ENCODE peak calls at places on chromosomes 6 and 20, in seven cellular contexts. One of them, this sample, is unnamed.

GRCh38 chr6:164252952-164253351 is 838.4 kb downstream of the QKI start:
- DNase-seq in mesendoderm: peak; percentile 21
- DNase-seq in T1000: no peak
- DNase-seq in choroid plexus epithelial cell: peak; percentile 3
- DNase-seq in LNCaP clone FGC: no peak
- DNase-seq in stimulated activated CD8-positive, alpha-beta memory T cell treated with anti-CD3 and anti-CD28 coated beads, Interleukin-2, amount 100 ng/mL, for 48 hours: no peak
- DNase-seq in activated naive CD4-positive, alpha-beta T cell: no peak
- DNase-seq in this sample: no peak

GRCh38 chr20:45097485-45098095 is 3.3 kb downstream of the KCNS1 start:
- DNase-seq in T1000: no peak
- DNase-seq in mesendoderm: peak; percentile 45
- DNase-seq in activated naive CD4-positive, alpha-beta T cell: no peak
- DNase-seq in choroid plexus epithelial cell: peak; percentile 59
- DNase-seq in LNCaP clone FGC: no peak
- DNase-seq in stimulated activated CD8-positive, alpha-beta memory T cell treated with anti-CD3 and anti-CD28 coated beads, Interleukin-2, amount 100 ng/mL, for 48 hours: peak; percentile 37
- DNase-seq in this sample: no peak

GRCh38 chr6:43113431-43114260 is 37.5 kb downstream of the PTK7 start:
- DNase-seq in choroid plexus epithelial cell: no peak
- DNase-seq in T1000: no peak
- DNase-seq in stimulated activated CD8-positive, alpha-beta memory T cell treated with anti-CD3 and anti-CD28 coated beads, Interleukin-2, amount 100 ng/mL, for 48 hours: no peak
- DNase-seq in mesendoderm: peak; percentile 40
- DNase-seq in LNCaP clone FGC: no peak
- DNase-seq in activated naive CD4-positive, alpha-beta T cell: no peak
- DNase-seq in this sample: no peak

GRCh38 chr6:168005796-168006195 is 8.3 kb downstream of the KIF25 start:
- DNase-seq in choroid plexus epithelial cell: no peak
- DNase-seq in activated naive CD4-positive, alpha-beta T cell: no peak
- DNase-seq in LNCaP clone FGC: no peak
- DNase-seq in stimulated activated CD8-positive, alpha-beta memory T cell treated with anti-CD3 and anti-CD28 coated beads, Interleukin-2, amount 100 ng/mL, for 48 hours: no peak
- DNase-seq in T1000: no peak
- DNase-seq in mesendoderm: no peak
- DNase-seq in this sample: no peak

GRCh38 chr20:37239026-37239451 is 22.6 kb downstream of the GHRH start:
- DNase-seq in LNCaP clone FGC: no peak
- DNase-seq in mesendoderm: no peak
- DNase-seq in stimulated activated CD8-positive, alpha-beta memory T cell treated with anti-CD3 and anti-CD28 coated beads, Interleukin-2, amount 100 ng/mL, for 48 hours: no peak
- DNase-seq in choroid plexus epithelial cell: peak; percentile 13
- DNase-seq in activated naive CD4-positive, alpha-beta T cell: no peak
- DNase-seq in T1000: no peak
- DNase-seq in this sample: no peak

GRCh38 chr6:24497254-24497989 is 2.7 kb downstream of the ALDH5A1 start:
- DNase-seq in LNCaP clone FGC: no peak
- DNase-seq in choroid plexus epithelial cell: no peak
- DNase-seq in activated naive CD4-positive, alpha-beta T cell: no peak
- DNase-seq in mesendoderm: no peak
- DNase-seq in T1000: no peak
- DNase-seq in stimulated activated CD8-positive, alpha-beta memory T cell treated with anti-CD3 and anti-CD28 coated beads, Interleukin-2, amount 100 ng/mL, for 48 hours: no peak
- DNase-seq in this sample: no peak

GRCh38 chr6:63441266-63441956 is 121.6 kb upstream of the LGSN start:
- DNase-seq in mesendoderm: peak; percentile 23
- DNase-seq in T1000: no peak
- DNase-seq in stimulated activated CD8-positive, alpha-beta memory T cell treated with anti-CD3 and anti-CD28 coated beads, Interleukin-2, amount 100 ng/mL, for 48 hours: no peak
- DNase-seq in choroid plexus epithelial cell: no peak
- DNase-seq in LNCaP clone FGC: no peak
- DNase-seq in activated naive CD4-positive, alpha-beta T cell: no peak
- DNase-seq in this sample: no peak

GRCh38 chr6:157755032-157755751 is 67.9 kb upstream of the SNX9 start:
- DNase-seq in activated naive CD4-positive, alpha-beta T cell: no peak
- DNase-seq in stimulated activated CD8-positive, alpha-beta memory T cell treated with anti-CD3 and anti-CD28 coated beads, Interleukin-2, amount 100 ng/mL, for 48 hours: no peak
- DNase-seq in T1000: no peak
- DNase-seq in mesendoderm: peak; percentile 46
- DNase-seq in LNCaP clone FGC: no peak
- DNase-seq in choroid plexus epithelial cell: peak; percentile 50
- DNase-seq in this sample: no peak

GRCh38 chr20:35398660-35399144 is 13.1 kb downstream of the UQCC1 start:
- DNase-seq in mesendoderm: no peak
- DNase-seq in choroid plexus epithelial cell: peak; percentile 82
- DNase-seq in LNCaP clone FGC: no peak
- DNase-seq in stimulated activated CD8-positive, alpha-beta memory T cell treated with anti-CD3 and anti-CD28 coated beads, Interleukin-2, amount 100 ng/mL, for 48 hours: no peak
- DNase-seq in activated naive CD4-positive, alpha-beta T cell: no peak
- DNase-seq in T1000: no peak
- DNase-seq in this sample: no peak